ENCODE peak calls at places on chromosomes 2 and 18, in nine cellular contexts. H, A, F, D, Q, X, S, L and Y are unnamed samples.

GRCh38 chr2:71963295-71963694 is 184.4 kb downstream of the CYP26B1 start:
- DNase-seq in H (peak), A (no peak), F (peak), D (no peak), Q (no peak), X (peak), S (no peak), L (no peak), Y (peak)

GRCh38 chr2:208464205-208464604 is 57.6 kb downstream of the PTH2R start:
- DNase-seq in H (no peak), A (no peak), F (no peak), D (no peak), Q (no peak), X (no peak), S (no peak), L (no peak), Y (no peak)

GRCh38 chr2:113887393-113887792 is 2.5 kb upstream of the ACTR3 start:
- DNase-seq in H (no peak), A (no peak), F (no peak), D (no peak), Q (no peak), X (no peak), S (no peak), L (no peak), Y (no peak)

GRCh38 chr18:49467019-49467563 is 6.6 kb upstream of the DYM start:
- DNase-seq in H (no peak), A (no peak), F (no peak), D (no peak), Q (no peak), X (no peak), S (no peak), L (no peak), Y (no peak)

GRCh38 chr2:17162721-17163120 is 355.5 kb downstream of the RAD51AP2 start:
- DNase-seq in H (no peak), A (no peak), F (no peak), D (no peak), Q (no peak), X (no peak), S (no peak), L (no peak), Y (no peak)

GRCh38 chr2:150341982-150342680 is 145.3 kb downstream of the RND3 start:
- DNase-seq in H (no peak), A (no peak), F (no peak), D (no peak), Q (no peak), X (no peak), S (no peak), L (no peak), Y (no peak)

GRCh38 chr18:56217406-56217805 is 421.0 kb downstream of the TXNL1 start:
- DNase-seq in H (no peak), A (no peak), F (no peak), D (no peak), Q (no peak), X (no peak), S (no peak), L (no peak), Y (peak)

GRCh38 chr18:10748641-10749040 is 222.8 kb downstream of the NAPG start:
- DNase-seq in H (no peak), A (no peak), F (no peak), D (no peak), Q (no peak), X (no peak), S (no peak), L (no peak), Y (peak)

GRCh38 chr2:39409697-39410389 is 27.2 kb downstream of the MAP4K3 start:
- DNase-seq in H (no peak), A (no peak), F (no peak), D (no peak), Q (no peak), X (no peak), S (no peak), L (no peak), Y (no peak)

GRCh38 chr2:235990344-235990743 is 177.8 kb downstream of the GBX2 start:
- DNase-seq in H (no peak), A (no peak), F (no peak), D (no peak), Q (no peak), X (no peak), S (no peak), L (no peak), Y (no peak)

GRCh38 chr18:11040823-11041712 is 108.3 kb downstream of the PIEZO2 start:
- DNase-seq in H (peak), A (no peak), F (peak), D (peak), Q (no peak), X (peak), S (no peak), L (no peak), Y (peak)

GRCh38 chr2:1028846-1029245 is 78.2 kb downstream of the SNTG2 start:
- DNase-seq in H (no peak), A (no peak), F (no peak), D (no peak), Q (no peak), X (no peak), S (no peak), L (no peak), Y (no peak)

GRCh38 chr2:40343904-40344303 is 108.0 kb downstream of the SLC8A1 start:
- DNase-seq in H (peak), A (no peak), F (peak), D (no peak), Q (no peak), X (peak), S (no peak), L (no peak), Y (peak)

GRCh38 chr2:204749319-204749718 is 204.0 kb downstream of the PARD3B start:
- DNase-seq in H (peak), A (no peak), F (peak), D (no peak), Q (no peak), X (peak), S (no peak), L (no peak), Y (peak)

GRCh38 chr18:39776766-39777165 is 2178.3 kb upstream of the PIK3C3 start:
- DNase-seq in H (no peak), A (no peak), F (no peak), D (no peak), Q (no peak), X (no peak), S (no peak), L (no peak), Y (no peak)

GRCh38 chr2:191835539-191836350 is 11.1 kb downstream of the CAVIN2 start:
- DNase-seq in H (peak), A (no peak), F (no peak), D (no peak), Q (no peak), X (no peak), S (no peak), L (no peak), Y (no peak)

GRCh38 chr2:218418321-218418716 is 604 bp upstream of the VIL1 start:
- DNase-seq in H (no peak), A (no peak), F (no peak), D (no peak), Q (no peak), X (no peak), S (no peak), L (no peak), Y (no peak)

GRCh38 chr2:53646788-53647187 is 120.8 kb upstream of the CHAC2 start:
- DNase-seq in H (no peak), A (no peak), F (no peak), D (no peak), Q (no peak), X (no peak), S (no peak), L (no peak), Y (no peak)

GRCh38 chr2:71787108-71787415 is 333.7 kb downstream of the DYSF start:
- DNase-seq in H (no peak), A (no peak), F (no peak), D (no peak), Q (no peak), X (no peak), S (no peak), L (peak), Y (no peak)

GRCh38 chr2:218375212-218375611 is 6.9 kb upstream of the SLC11A1 start:
- DNase-seq in H (peak), A (no peak), F (peak), D (no peak), Q (no peak), X (peak), S (no peak), L (no peak), Y (peak)

GRCh38 chr2:238493880-238494572 is 67.3 kb downstream of the ASB1 start:
- DNase-seq in H (no peak), A (no peak), F (no peak), D (no peak), Q (no peak), X (no peak), S (no peak), L (no peak), Y (no peak)

GRCh38 chr2:241762933-241763369 is 13.7 kb upstream of the GAL3ST2 start:
- DNase-seq in H (no peak), A (no peak), F (no peak), D (no peak), Q (peak), X (no peak), S (peak), L (no peak), Y (no peak)

GRCh38 chr18:7064346-7064745 is 53.3 kb downstream of the LAMA1 start:
- DNase-seq in H (peak), A (no peak), F (peak), D (no peak), Q (no peak), X (peak), S (no peak), L (no peak), Y (no peak)

GRCh38 chr2:42874838-42875801 is 82.7 kb upstream of the HAAO start:
- DNase-seq in H (peak), A (no peak), F (peak), D (no peak), Q (no peak), X (peak), S (peak), L (no peak), Y (no peak)

GRCh38 chr2:101617786-101618185 is 79.7 kb upstream of the MAP4K4 start:
- DNase-seq in H (no peak), A (no peak), F (no peak), D (no peak), Q (no peak), X (no peak), S (no peak), L (no peak), Y (no peak)

GRCh38 chr2:60948926-60949579 is 67.7 kb downstream of the REL start:
- DNase-seq in H (peak), A (no peak), F (no peak), D (no peak), Q (no peak), X (peak), S (no peak), L (no peak), Y (peak)

GRCh38 chr18:58241026-58241679 is 197.1 kb downstream of the NEDD4L start:
- DNase-seq in H (no peak), A (no peak), F (no peak), D (no peak), Q (no peak), X (no peak), S (no peak), L (no peak), Y (no peak)

GRCh38 chr2:1591978-1592907 is 152.1 kb downstream of the PXDN start:
- DNase-seq in H (peak), A (peak), F (peak), D (peak), Q (no peak), X (peak), S (peak), L (peak), Y (peak)

GRCh38 chr18:50969448-50969847 is 1.6 kb downstream of the ELAC1 start:
- DNase-seq in H (no peak), A (no peak), F (no peak), D (no peak), Q (no peak), X (no peak), S (no peak), L (no peak), Y (no peak)
- H3K4me3 ChIP-seq in H (peak), A (no peak), F (no peak), D (no peak), Q (no peak), X (no peak), S (no peak), L (no peak), Y (peak)

GRCh38 chr2:188295067-188295685 is 3.5 kb downstream of the GULP1 start:
- DNase-seq in H (no peak), A (no peak), F (no peak), D (no peak), Q (no peak), X (no peak), S (no peak), L (no peak), Y (no peak)
- H3K4me3 ChIP-seq in H (no peak), A (peak), F (peak), D (peak), Q (no peak), X (no peak), S (peak), L (no peak), Y (no peak)

GRCh38 chr2:63053889-63054725 is 3.5 kb downstream of the OTX1 start:
- DNase-seq in H (no peak), A (no peak), F (no peak), D (no peak), Q (no peak), X (no peak), S (peak), L (no peak), Y (no peak)
- H3K4me3 ChIP-seq in H (no peak), A (peak), F (peak), D (peak), Q (no peak), X (peak), S (peak), L (peak), Y (no peak)

GRCh38 chr2:136058262-136058661 is 59.7 kb downstream of the CXCR4 start:
- DNase-seq in H (no peak), A (no peak), F (no peak), D (no peak), Q (no peak), X (no peak), S (no peak), L (no peak), Y (no peak)

GRCh38 chr2:136058951-136059530 is 58.9 kb downstream of the CXCR4 start:
- DNase-seq in H (no peak), A (no peak), F (no peak), D (no peak), Q (no peak), X (no peak), S (no peak), L (no peak), Y (no peak)

GRCh38 chr2:136056077-136056688 is 61.8 kb downstream of the CXCR4 start:
- DNase-seq in H (no peak), A (no peak), F (no peak), D (no peak), Q (no peak), X (no peak), S (no peak), L (no peak), Y (no peak)

GRCh38 chr2:136057802-136058140 is 60.2 kb downstream of the CXCR4 start:
- DNase-seq in H (no peak), A (no peak), F (no peak), D (no peak), Q (no peak), X (no peak), S (no peak), L (no peak), Y (no peak)

DNA sequence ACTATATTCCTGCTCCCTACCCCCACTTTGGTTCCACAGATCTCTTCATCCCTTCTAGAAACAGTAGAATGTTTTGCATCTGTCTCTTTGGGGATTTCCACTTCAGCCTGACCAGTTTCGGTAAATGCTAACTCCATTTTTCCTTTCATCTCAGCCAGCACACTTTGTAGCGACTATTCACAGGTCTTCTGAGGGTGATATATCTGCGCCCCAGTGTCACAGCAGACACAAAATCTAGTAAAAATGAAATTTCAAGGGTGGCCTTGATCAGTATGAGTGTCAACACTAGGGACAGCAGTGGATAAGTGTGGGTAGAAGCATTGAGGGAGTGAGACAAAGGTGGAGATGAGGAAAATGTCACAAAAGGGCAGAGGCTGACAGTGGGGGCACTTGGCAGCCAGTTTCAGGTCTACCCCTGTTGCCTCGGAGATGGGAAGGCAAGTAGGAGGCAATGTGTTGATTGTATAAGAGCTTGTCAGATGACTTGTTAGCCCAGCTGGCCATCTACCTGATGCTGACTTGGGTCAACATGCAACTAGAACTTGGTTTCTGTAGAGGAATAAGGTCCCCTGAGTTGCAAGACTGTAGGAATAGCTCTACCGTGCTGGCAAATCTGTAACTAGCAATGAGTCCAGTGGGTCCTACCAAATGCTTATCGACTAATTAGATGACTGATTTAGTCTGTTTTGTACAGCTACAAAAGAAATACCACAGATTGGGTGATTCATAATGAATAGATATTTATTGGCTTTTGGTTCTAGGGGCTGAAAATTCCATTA is 60.7 kb downstream of the CXCR4 start:
- DNase-seq in H (no peak), A (no peak), F (no peak), D (no peak), Q (no peak), X (no peak), S (no peak), L (no peak), Y (no peak)
- H3K4me3 ChIP-seq in H (no peak), A (no peak), F (no peak), D (no peak), Q (peak), X (no peak), S (no peak), L (no peak), Y (no peak)

DNA sequence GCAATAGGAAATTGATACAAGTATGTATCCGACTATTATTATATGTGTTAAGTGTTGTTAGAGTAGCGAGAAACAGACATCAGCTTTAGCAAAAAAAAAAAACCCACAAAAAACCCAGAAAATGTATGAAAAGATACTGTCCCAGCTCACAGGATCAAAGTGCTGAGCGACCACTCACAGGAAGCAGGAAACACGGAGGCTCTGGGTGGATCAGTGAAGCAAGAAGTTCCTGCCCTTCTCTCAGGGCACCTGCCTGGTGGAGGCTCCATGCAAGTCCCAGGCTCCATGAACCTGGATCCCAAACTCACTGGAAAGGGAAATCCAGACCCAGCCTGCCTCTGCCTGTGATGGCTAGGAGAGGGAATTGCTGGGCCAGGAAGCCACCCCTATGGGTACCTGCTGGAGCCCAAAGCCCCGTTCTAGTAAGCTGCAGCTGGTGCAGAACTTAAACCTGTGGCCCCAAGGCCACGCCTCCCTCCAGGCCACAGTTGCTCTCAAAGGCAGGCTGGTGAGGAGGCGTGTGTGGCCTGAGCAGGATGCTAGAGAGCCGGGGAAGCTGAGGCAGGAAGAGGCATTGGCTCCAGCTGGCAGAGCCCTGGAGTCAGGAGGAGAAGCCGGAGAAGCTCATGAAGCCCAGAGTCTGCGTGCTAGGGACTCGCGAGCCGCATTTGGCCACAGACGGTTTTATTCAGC is 63.6 kb upstream of the TAF1B start:
- DNase-seq in H (no peak), A (no peak), F (no peak), D (no peak), Q (peak), X (no peak), S (no peak), L (no peak), Y (no peak)
- H3K4me3 ChIP-seq in H (no peak), A (no peak), F (no peak), D (no peak), Q (no peak), X (no peak), S (no peak), L (no peak), Y (no peak)

GRCh38 chr18:79071037-79071960 is 2.1 kb downstream of the ATP9B start:
- DNase-seq in H (no peak), A (no peak), F (no peak), D (no peak), Q (no peak), X (no peak), S (no peak), L (no peak), Y (no peak)
- H3K4me3 ChIP-seq in H (no peak), A (peak), F (peak), D (no peak), Q (no peak), X (no peak), S (no peak), L (no peak), Y (peak)